ENCODE peak calls at places on chromosome 16, in nine cellular contexts. B, X, N, T, O, V, L, E and I are unnamed samples.

GRCh38 chr16:86740817-86741799 is 162.8 kb downstream of the FOXL1 start:
- DNase-seq in X (no peak), O (no peak), L (peak; percentile 45), B (no peak), N (no peak), V (no peak), E (peak; percentile 85), T (no peak), I (no peak)

GRCh38 chr16:72789465-72789864 is 258.5 kb downstream of the ZFHX3 start:
- DNase-seq in T (no peak), B (no peak), O (no peak), N (no peak), V (no peak), L (no peak), X (no peak), E (no peak), I (no peak)

GRCh38 chr16:65574311-65574966 is 452.6 kb upstream of the CDH11 start:
- DNase-seq in L (no peak), X (no peak), T (no peak), V (no peak), N (no peak), O (no peak), E (no peak), B (no peak), I (no peak)

GRCh38 chr16:12729448-12729847 is 74.2 kb downstream of the CPPED1 start:
- DNase-seq in B (no peak), N (no peak), X (no peak), E (peak; percentile 3), L (no peak), V (no peak), T (no peak), O (no peak), I (no peak)

GRCh38 chr16:52451971-52452421 is 94.9 kb downstream of the TOX3 start:
- DNase-seq in L (no peak), V (no peak), O (no peak), N (peak; percentile 81), E (no peak), T (no peak), B (no peak), X (no peak), I (no peak)

GRCh38 chr16:15946257-15947044 is 3.0 kb upstream of the ABCC1 start:
- DNase-seq in B (no peak), L (no peak), X (no peak), N (no peak), T (no peak), V (no peak), E (no peak), O (peak; percentile 33), I (no peak)

GRCh38 chr16:17144431-17144830 is 326.3 kb downstream of the XYLT1 start:
- DNase-seq in V (no peak), X (no peak), T (no peak), N (no peak), O (no peak), L (no peak), B (no peak), E (no peak), I (no peak)

GRCh38 chr16:4384497-4384896 is 12.8 kb downstream of the VASN start:
- DNase-seq in E (no peak), N (no peak), T (no peak), L (no peak), V (no peak), O (no peak), B (no peak), X (no peak), I (no peak)

GRCh38 chr16:52393448-52393847 is 153.5 kb downstream of the TOX3 start:
- DNase-seq in B (no peak), E (no peak), T (no peak), O (no peak), V (no peak), N (no peak), X (no peak), L (no peak), I (no peak)

GRCh38 chr16:24036614-24037013 is 200.8 kb downstream of the PRKCB start:
- DNase-seq in L (no peak), N (peak; percentile 48), X (peak; percentile 12), T (no peak), E (peak; percentile 7), B (no peak), O (peak; percentile 37), V (no peak), I (no peak)

GRCh38 chr16:11136600-11136999 is 119.4 kb downstream of the SOCS1 start:
- DNase-seq in O (no peak), B (no peak), N (no peak), X (no peak), V (no peak), E (no peak), L (peak; percentile 46), T (no peak), I (no peak)

GRCh38 chr16:23284584-23284983 is 17.5 kb upstream of the SCNN1B start:
- DNase-seq in B (no peak), L (no peak), T (no peak), V (no peak), E (no peak), N (no peak), X (no peak), O (no peak), I (no peak)